ENCODE peak calls at places on chromosomes 3 and 15, in four cellular contexts. J, V, S and R are unnamed samples.

GRCh38 chr3:54427951-54428871 is 305.9 kb downstream of the CACNA2D3 start:
- DNase-seq in V (peak; percentile 45), J (no peak), S (peak; percentile 65), R (peak; percentile 63)

GRCh38 chr3:79737530-79737929 is 30.3 kb downstream of the ROBO1 start:
- DNase-seq in V (no peak), S (no peak), J (no peak), R (no peak)

GRCh38 chr15:72475674-72476073 is 1.5 kb downstream of the ARIH1 start:
- DNase-seq in S (no peak), V (no peak), J (no peak), R (no peak)

GRCh38 chr3:154615451-154615850 is 185.5 kb upstream of the GPR149 start:
- DNase-seq in J (no peak), V (no peak), S (no peak), R (no peak)

GRCh38 chr3:42511196-42511595 is 8.8 kb downstream of the VIPR1 start:
- DNase-seq in S (no peak), V (no peak), J (no peak), R (peak; percentile 71)

GRCh38 chr15:29688981-29689723 is 133.1 kb downstream of the TJP1 start:
- DNase-seq in J (no peak), S (no peak), V (no peak), R (no peak)

GRCh38 chr15:66706225-66706732 is 4.2 kb downstream of the SMAD6 start:
- DNase-seq in V (peak; percentile 63), S (no peak), J (no peak), R (peak; percentile 72)

GRCh38 chr3:142022381-142022780 is 127.0 kb downstream of the TFDP2 start:
- DNase-seq in S (no peak), J (no peak), V (no peak), R (no peak)

GRCh38 chr3:3740061-3740460 is 59.2 kb upstream of the LRRN1 start:
- DNase-seq in S (no peak), J (no peak), V (no peak), R (no peak)

GRCh38 chr3:149277338-149277813 is 55.7 kb upstream of the CP start:
- DNase-seq in J (no peak), S (no peak), V (no peak), R (no peak)

GRCh38 chr3:76651784-76652183 is 388.1 kb upstream of the ROBO2 start:
- DNase-seq in V (no peak), S (no peak), J (no peak), R (no peak)

GRCh38 chr3:196639517-196640500 is at the start of gene NRROS:
- DNase-seq in V (peak; percentile 65), S (peak; percentile 74), J (peak; percentile 75), R (peak; percentile 64)

GRCh38 chr3:193997228-193998192 is 138.4 kb upstream of the HES1 start:
- DNase-seq in S (no peak), V (no peak), J (no peak), R (no peak)

GRCh38 chr15:90585863-90586262 is 56.1 kb downstream of the CRTC3 start:
- DNase-seq in J (no peak), V (no peak), S (no peak), R (no peak)

GRCh38 chr3:194101592-194102432 is 34.1 kb upstream of the HES1 start:
- DNase-seq in J (no peak), V (peak; percentile 58), S (no peak), R (peak; percentile 63)

GRCh38 chr15:83764201-83764839 is 110.4 kb downstream of the ADAMTSL3 start:
- DNase-seq in J (no peak), S (no peak), V (no peak), R (no peak)

GRCh38 chr3:178684881-178685590 is 148.8 kb downstream of the KCNMB2 start:
- DNase-seq in J (no peak), S (peak; percentile 33), V (no peak), R (no peak)

GRCh38 chr3:86225461-86225860 is 765.5 kb downstream of the VGLL3 start:
- DNase-seq in S (no peak), J (no peak), V (no peak), R (no peak)

GRCh38 chr15:64461577-64462162 is 1.3 kb downstream of the ZNF609 start:
- DNase-seq in V (peak; percentile 28), S (peak; percentile 34), J (no peak), R (no peak)

GRCh38 chr3:155106059-155106458 is 25.9 kb downstream of the MME start:
- DNase-seq in J (no peak), S (no peak), V (no peak), R (no peak)

GRCh38 chr3:153273767-153274443 is 111.9 kb downstream of the RAP2B start:
- DNase-seq in J (no peak), S (no peak), V (no peak), R (no peak)

GRCh38 chr3:53196575-53197407 is 35.8 kb downstream of the PRKCD start:
- DNase-seq in V (no peak), J (no peak), S (peak; percentile 82), R (peak; percentile 86)

GRCh38 chr3:32564195-32564594 is 6.5 kb downstream of the DYNC1LI1 start:
- DNase-seq in S (no peak), J (no peak), V (no peak), R (no peak)

GRCh38 chr3:141643391-141643790 is 94.7 kb upstream of the RNF7 start:
- DNase-seq in V (no peak), S (no peak), J (no peak), R (no peak)

GRCh38 chr15:26013946-26014345 is 150.8 kb upstream of the ATP10A start:
- DNase-seq in V (no peak), J (no peak), S (no peak), R (no peak)

DNA sequence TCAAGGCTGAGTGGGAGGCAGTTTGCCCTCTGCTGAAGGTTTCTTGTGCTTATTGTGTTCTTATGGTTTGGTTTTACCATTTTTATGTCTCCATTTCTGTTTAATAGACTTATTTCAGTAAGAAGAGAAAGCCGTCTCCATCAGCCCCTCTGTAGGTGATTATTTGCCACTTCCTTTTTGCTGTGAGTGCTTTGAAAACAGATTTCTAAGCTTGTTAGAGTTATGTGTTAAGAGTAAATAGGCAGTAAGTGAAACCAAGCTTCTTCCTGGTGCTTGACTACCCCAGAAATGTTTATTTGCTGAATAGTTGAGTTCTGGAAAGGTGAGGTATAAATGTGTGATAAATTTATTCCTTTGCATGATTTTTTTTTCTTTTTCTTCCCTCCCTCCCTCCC is 146.9 kb downstream of the PGPEP1L start:
- DNase-seq in V (no peak), J (no peak), S (no peak), R (no peak)
- H3K4me1 ChIP-seq in V (peaks cover 70% of the 10 kb centered on the region), J (no peaks in the 10 kb centered on the region), S (peaks cover 23% of the 10 kb centered on the region), R (no peaks in the 10 kb centered on the region)

DNA sequence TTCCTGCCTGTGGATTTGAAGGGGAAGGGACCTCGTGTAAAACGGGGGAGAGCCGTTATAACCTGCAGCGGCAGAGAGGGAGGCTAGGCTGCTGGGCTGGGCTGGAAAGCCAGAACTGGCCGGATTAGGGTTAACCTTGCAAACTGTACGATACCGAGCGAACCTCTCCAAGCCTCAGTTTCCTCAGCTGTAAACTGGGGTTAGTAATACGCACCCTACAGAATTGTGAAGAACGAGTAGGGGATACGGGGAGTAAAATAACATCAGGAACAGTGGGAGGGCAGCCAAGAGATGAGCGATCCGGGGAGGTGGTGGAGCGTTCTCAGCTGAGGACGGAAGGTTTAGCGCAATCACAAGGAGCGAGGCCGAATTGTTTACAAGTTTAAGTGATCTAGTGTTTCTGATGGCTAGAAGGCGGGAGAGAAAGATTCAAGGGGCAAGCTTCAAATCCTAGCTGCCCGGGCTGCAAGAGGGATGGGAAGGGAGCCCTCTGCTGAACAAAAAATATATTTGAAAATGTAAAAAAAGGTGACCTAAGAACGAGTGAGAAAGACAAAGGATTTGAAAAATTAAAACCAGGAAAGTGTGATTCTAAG is 768 bp upstream of the SEMA5B start:
- DNase-seq in S (peak; percentile 60), J (no peak), V (no peak), R (no peak)
- TF ChIP-seq CTCF in S (peak; percentile 66), J (peak; percentile 27), V (no peak), R (peak; percentile 40)

DNA sequence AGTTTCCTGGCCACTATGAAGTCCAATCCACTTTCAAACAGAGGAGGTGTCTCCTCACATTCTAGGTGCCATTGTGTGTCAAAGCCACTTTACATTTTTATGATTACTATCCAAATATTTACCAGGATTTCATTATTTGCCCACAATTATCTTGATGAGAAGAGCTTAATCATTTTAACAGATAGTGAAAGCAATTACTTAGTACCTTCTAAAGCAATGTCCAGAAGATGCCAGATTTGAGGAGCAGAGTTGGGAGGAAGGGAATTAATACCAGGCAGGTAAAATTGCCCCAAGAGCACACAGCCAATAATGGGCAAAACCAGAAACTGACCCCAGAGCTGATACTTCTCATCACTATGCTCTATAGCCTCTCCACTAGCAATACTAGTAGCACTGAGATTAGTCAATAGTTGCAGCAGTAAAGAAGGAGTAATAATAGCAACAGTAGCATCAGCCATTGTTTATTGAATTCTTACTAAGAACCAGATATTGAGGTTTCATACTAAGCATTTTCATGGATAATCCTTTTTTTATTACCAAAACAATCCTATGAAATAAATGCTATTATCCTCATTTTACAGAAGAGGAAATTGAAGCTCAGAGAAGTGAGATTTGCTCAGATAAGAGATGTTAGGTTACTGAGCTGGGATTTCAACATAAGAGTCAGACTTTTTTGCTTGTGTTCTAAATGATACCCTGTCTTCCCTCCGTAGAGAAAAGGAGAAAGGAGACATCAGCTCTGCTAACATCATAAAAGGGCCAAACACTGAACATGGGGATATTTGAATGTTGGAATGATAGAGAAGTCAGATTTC is 509.3 kb upstream of the CFAP20DC start:
- DNase-seq in S (no peak), J (no peak), V (no peak), R (no peak)
- H3K27ac ChIP-seq in S (no peak overlapping the region), J (no peak overlapping the region), V (no peak overlapping the region), R (no peak overlapping the region)

GRCh38 chr15:78035861-78036476 is 41.5 kb downstream of the TBC1D2B start:
- DNase-seq in J (no peak), S (no peak), V (no peak), R (no peak)

GRCh38 chr15:78037328-78037727 is 40.2 kb downstream of the TBC1D2B start:
- DNase-seq in V (no peak), S (no peak), J (peak; percentile 16), R (no peak)

GRCh38 chr15:78037779-78038305 is 39.7 kb downstream of the TBC1D2B start:
- DNase-seq in V (no peak), J (no peak), S (no peak), R (no peak)

GRCh38 chr15:78040653-78041244 is 36.8 kb downstream of the TBC1D2B start:
- DNase-seq in V (no peak), J (no peak), S (no peak), R (no peak)

DNA sequence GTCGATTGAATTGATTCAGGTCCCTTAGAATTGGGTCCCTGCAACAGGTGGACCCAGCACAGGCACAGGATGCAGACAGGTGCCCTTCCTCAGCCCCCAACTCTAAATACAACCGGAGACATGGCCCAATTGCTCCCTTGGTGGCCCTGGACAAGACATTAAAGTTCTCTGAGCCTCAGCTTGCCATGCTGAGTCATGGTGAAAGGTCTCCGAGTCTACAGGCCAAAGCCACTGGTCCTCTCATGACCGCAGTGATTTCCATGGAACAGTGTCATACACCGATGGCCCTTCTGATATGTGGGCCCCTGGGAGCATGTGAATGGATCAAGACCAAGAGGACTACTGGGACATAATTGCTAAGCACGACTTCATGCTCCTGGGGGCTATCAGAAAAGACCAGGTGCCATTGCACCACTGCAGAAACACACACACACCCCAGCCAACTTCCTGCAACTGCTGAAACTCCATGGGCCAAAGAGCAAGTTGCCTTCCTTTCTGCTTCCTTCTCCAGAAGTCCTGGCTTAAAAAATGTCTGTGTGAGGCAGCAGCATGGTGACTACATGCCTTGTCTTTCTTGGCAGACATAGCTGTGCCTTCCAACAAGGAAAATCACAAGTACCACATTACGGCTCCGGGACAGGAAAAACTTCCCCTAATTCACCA is 38.8 kb downstream of the TBC1D2B start:
- DNase-seq in V (no peak), J (peak; percentile 30), S (no peak), R (no peak)
- H3K4me1 ChIP-seq in V (peaks cover 81% of the 10 kb centered on the region), J (no peaks in the 10 kb centered on the region), S (no peaks in the 10 kb centered on the region), R (no peaks in the 10 kb centered on the region)